ENCODE peak calls at places on chromosome 14, in four cellular contexts. O is iris pigment epithelial cell, Y is GM18507, H is AML-193. B is an unnamed sample.

GRCh38 chr14:70013269-70013873 is 134.2 kb downstream of the SMOC1 start:
- DNase-seq in O (peak; percentile 40), Y (peak; percentile 9), H (peak; percentile 9), B (peak; percentile 33)

GRCh38 chr14:69863083-69863482 is 16.1 kb upstream of the SMOC1 start:
- DNase-seq in O (no peak), Y (no peak), H (no peak), B (no peak)

GRCh38 chr14:91382712-91383111 is 34.9 kb downstream of the CCDC88C start:
- DNase-seq in O (no peak), Y (no peak), H (no peak), B (no peak)

GRCh38 chr14:40113671-40114070 is 681.4 kb upstream of the FBXO33 start:
- DNase-seq in O (no peak), Y (no peak), H (no peak), B (no peak)

GRCh38 chr14:67738740-67739504 is 37.2 kb downstream of the RDH12 start:
- DNase-seq in O (peak; percentile 94), Y (no peak), H (no peak), B (no peak)

GRCh38 chr14:55128386-55129085 is 516 bp upstream of the LGALS3 start:
- DNase-seq in O (no peak), Y (no peak), H (no peak), B (no peak)

GRCh38 chr14:106530423-106531107 is 1004.2 kb downstream of the TMEM121 start:
- DNase-seq in O (no peak), Y (no peak), H (no peak), B (no peak)

GRCh38 chr14:60563113-60563512 is 54.2 kb downstream of the SIX6 start:
- DNase-seq in O (peak; percentile 52), Y (no peak), H (no peak), B (no peak)

GRCh38 chr14:68950111-68950510 is 29.0 kb downstream of the ACTN1 start:
- DNase-seq in O (peak; percentile 75), Y (no peak), H (peak; percentile 57), B (no peak)

GRCh38 chr14:101810897-101811620 is 49.5 kb downstream of the PPP2R5C start:
- DNase-seq in O (peak; percentile 40), Y (no peak), H (no peak), B (no peak)

GRCh38 chr14:102078840-102079699 is 7.8 kb downstream of the HSP90AA1 start:
- DNase-seq in O (no peak), Y (no peak), H (no peak), B (no peak)

GRCh38 chr14:92362781-92363235 is 39.8 kb downstream of the SLC24A4 start:
- DNase-seq in O (peak; percentile 21), Y (no peak), H (no peak), B (no peak)

GRCh38 chr14:91501951-91502930 is 7.9 kb downstream of the PPP4R3A start:
- DNase-seq in O (peak; percentile 30), Y (no peak), H (no peak), B (no peak)

GRCh38 chr14:106346084-106346483 is 819.7 kb downstream of the TMEM121 start:
- DNase-seq in O (no peak), Y (no peak), H (no peak), B (no peak)

GRCh38 chr14:64806202-64806861 is 73.4 kb downstream of the SPTB start:
- DNase-seq in O (peak; percentile 89), Y (no peak), H (no peak), B (no peak)

GRCh38 chr14:89540009-89540829 is 123.2 kb upstream of the FOXN3 start:
- DNase-seq in O (peak; percentile 90), Y (no peak), H (no peak), B (no peak)

GRCh38 chr14:28673056-28673455 is 93.5 kb upstream of the FOXG1 start:
- DNase-seq in O (peak; percentile 59), Y (no peak), H (no peak), B (no peak)

GRCh38 chr14:90276627-90277367 is 20.4 kb downstream of the PSMC1 start:
- DNase-seq in O (peak; percentile 41), Y (no peak), H (no peak), B (no peak)

GRCh38 chr14:26808407-26808806 is 210.6 kb upstream of the NOVA1 start:
- DNase-seq in O (peak; percentile 74), Y (no peak), H (no peak), B (no peak)

GRCh38 chr14:93263416-93263815 is 56.4 kb downstream of the UBR7 start:
- DNase-seq in O (peak; percentile 43), Y (no peak), H (no peak), B (no peak)

GRCh38 chr14:68399971-68400370 is 392.9 kb downstream of the ZFP36L1 start:
- DNase-seq in O (no peak), Y (no peak), H (no peak), B (no peak)

GRCh38 chr14:90398315-90398811 is 1.5 kb downstream of the CALM1 start:
- DNase-seq in O (peak; percentile 34), Y (peak; percentile 9), H (peak; percentile 36), B (peak; percentile 21)

GRCh38 chr14:68952544-68953535 is 26.3 kb downstream of the ACTN1 start:
- DNase-seq in O (peak; percentile 71), Y (no peak), H (no peak), B (no peak)

GRCh38 chr14:86363576-86363975 is 833.6 kb downstream of the FLRT2 start:
- DNase-seq in O (no peak), Y (no peak), H (no peak), B (no peak)

GRCh38 chr14:73725116-73726024 is 11.2 kb upstream of the PNMA1 start:
- DNase-seq in O (peak; percentile 66), Y (no peak), H (no peak), B (no peak)